ENCODE peak calls at places on chromosomes 6 and 20, in four cellular contexts. X is endothelial cell, K is GM12865, Q is Panc1. L is an unnamed sample.

GRCh38 chr20:37972256-37973058 is 60.8 kb downstream of the TTI1 start:
- DNase-seq in K (no peak), Q (no peak), X (no peak), L (no peak)

GRCh38 chr20:62898970-62899632 is 27.2 kb downstream of the DIDO1 start:
- DNase-seq in X (no peak), K (peak; percentile 45), Q (no peak), L (no peak)

GRCh38 chr6:104312851-104313250 is 546.9 kb downstream of the HACE1 start:
- DNase-seq in Q (no peak), X (no peak), K (no peak), L (no peak)

GRCh38 chr6:28982476-28983266 is 22.4 kb downstream of the ZNF311 start:
- DNase-seq in K (peak; percentile 26), X (peak; percentile 21), Q (no peak), L (no peak)

GRCh38 chr6:132286298-132287019 is 114.8 kb downstream of the MOXD1 start:
- DNase-seq in X (no peak), Q (no peak), K (peak; percentile 19), L (no peak)

GRCh38 chr6:118952683-118953082 is 17.7 kb upstream of the MCM9 start:
- DNase-seq in K (no peak), Q (no peak), X (no peak), L (no peak)

GRCh38 chr6:21918081-21918480 is 324.5 kb downstream of the SOX4 start:
- DNase-seq in K (no peak), X (no peak), Q (no peak), L (no peak)

GRCh38 chr20:13817342-13817741 is 32.5 kb downstream of the NDUFAF5 start:
- DNase-seq in X (no peak), K (no peak), Q (peak; percentile 4), L (no peak)

GRCh38 chr6:1930356-1930755 is 315.0 kb downstream of the GMDS start:
- DNase-seq in Q (no peak), K (no peak), X (no peak), L (no peak)

GRCh38 chr20:37943501-37944455 is 40.9 kb downstream of the VSTM2L start:
- DNase-seq in K (no peak), Q (no peak), X (no peak), L (no peak)

GRCh38 chr6:121592955-121593665 is 157.7 kb downstream of the GJA1 start:
- DNase-seq in Q (no peak), X (no peak), K (no peak), L (no peak)

GRCh38 chr20:14838663-14839650 is 501.5 kb upstream of the FLRT3 start:
- DNase-seq in X (no peak), Q (no peak), K (peak; percentile 77), L (no peak)

GRCh38 chr6:123953920-123954319 is 150.3 kb downstream of the NKAIN2 start:
- DNase-seq in Q (no peak), X (no peak), K (no peak), L (no peak)

GRCh38 chr20:33668791-33669155 is 2.0 kb downstream of the ACTL10 start:
- DNase-seq in K (no peak), X (no peak), Q (no peak), L (no peak)

GRCh38 chr6:105771313-105771970 is 314.7 kb upstream of the PRDM1 start:
- DNase-seq in Q (no peak), X (no peak), K (no peak), L (no peak)

GRCh38 chr6:105526198-105526872 is 123.5 kb upstream of the PREP start:
- DNase-seq in K (no peak), X (no peak), Q (no peak), L (no peak)

GRCh38 chr20:54726687-54727086 is 251.3 kb downstream of the DOK5 start:
- DNase-seq in Q (no peak), K (peak; percentile 2), X (no peak), L (no peak)

GRCh38 chr6:92810913-92811312 is 608.4 kb downstream of the EPHA7 start:
- DNase-seq in X (peak; percentile 60), K (peak; percentile 78), Q (peak; percentile 5), L (no peak)

GRCh38 chr6:111870054-111870750 is 3.0 kb downstream of the FYN start:
- DNase-seq in Q (no peak), K (peak; percentile 26), X (no peak), L (no peak)

GRCh38 chr6:111871725-111872520 is 1.3 kb downstream of the FYN start:
- DNase-seq in Q (no peak), K (peak; percentile 19), X (peak; percentile 46), L (no peak)

GRCh38 chr6:111871207-111871606 is 2.0 kb downstream of the FYN start:
- DNase-seq in Q (no peak), K (peak; percentile 56), X (no peak), L (no peak)

GRCh38 chr6:111872521-111873177 is 603 bp downstream of the FYN start:
- DNase-seq in X (no peak), K (peak; percentile 35), Q (no peak), L (peak; percentile 59)

DNA sequence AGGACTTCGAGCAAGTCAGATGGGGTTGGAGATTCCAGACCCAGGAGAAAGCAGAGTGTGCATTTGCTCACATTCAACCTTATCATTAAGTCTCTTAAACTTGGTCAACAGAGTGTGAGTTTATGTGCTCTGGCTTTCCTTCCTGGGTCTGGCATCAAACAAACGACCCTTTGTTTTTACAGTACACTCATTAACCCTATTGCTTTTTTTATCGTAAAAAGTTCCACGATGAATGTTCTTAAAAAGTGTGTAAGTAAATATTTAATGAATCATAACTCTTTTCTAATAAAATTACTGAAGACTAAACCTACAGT is 2.5 kb downstream of the FYN start:
- DNase-seq in Q (no peak), X (no peak), K (no peak), L (no peak)
- TF ChIP-seq CTCF in Q (no peak), X (no peak), K (no peak), L (no peak)

DNA sequence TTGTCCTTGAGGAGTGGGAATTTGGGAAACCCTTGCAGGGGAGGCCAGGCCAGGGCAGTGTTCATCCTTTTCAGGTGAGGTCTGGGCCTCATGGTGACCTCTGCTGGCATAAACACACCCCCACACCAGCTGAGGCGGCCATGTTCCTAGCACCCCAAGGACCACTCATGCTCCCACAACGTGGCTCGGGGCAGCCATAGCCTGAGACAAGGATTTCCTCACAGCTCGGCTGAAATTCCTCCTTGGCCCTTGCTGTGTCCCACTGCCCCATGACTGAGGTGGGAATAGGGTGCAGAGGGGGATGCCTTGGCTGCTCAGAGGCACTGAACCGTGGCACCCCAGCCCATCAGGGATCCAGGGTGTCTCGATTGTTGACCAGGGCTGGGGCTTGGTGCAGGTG is 27.3 kb upstream of the SPDEF start:
- DNase-seq in X (no peak), Q (no peak), K (peak; percentile 26), L (no peak)
- TF ChIP-seq CTCF in X (peak; percentile 37), Q (no peak), K (peak; percentile 40), L (no peak)

GRCh38 chr6:84242265-84242664 is 14.8 kb upstream of the CEP162 start:
- DNase-seq in Q (no peak), X (no peak), K (no peak), L (no peak)

GRCh38 chr6:84243240-84243639 is 15.8 kb upstream of the CEP162 start:
- DNase-seq in Q (no peak), K (no peak), X (no peak), L (no peak)
- TF ChIP-seq CTCF in Q (no peak), K (no peak), X (no peak), L (peak; percentile 34)

GRCh38 chr6:101401792-101402617 is 8.5 kb downstream of the GRIK2 start:
- DNase-seq in Q (no peak), X (peak; percentile 46), K (no peak), L (no peak)
- TF ChIP-seq CTCF in Q (no peak), X (no peak), K (no peak), L (no peak)

DNA sequence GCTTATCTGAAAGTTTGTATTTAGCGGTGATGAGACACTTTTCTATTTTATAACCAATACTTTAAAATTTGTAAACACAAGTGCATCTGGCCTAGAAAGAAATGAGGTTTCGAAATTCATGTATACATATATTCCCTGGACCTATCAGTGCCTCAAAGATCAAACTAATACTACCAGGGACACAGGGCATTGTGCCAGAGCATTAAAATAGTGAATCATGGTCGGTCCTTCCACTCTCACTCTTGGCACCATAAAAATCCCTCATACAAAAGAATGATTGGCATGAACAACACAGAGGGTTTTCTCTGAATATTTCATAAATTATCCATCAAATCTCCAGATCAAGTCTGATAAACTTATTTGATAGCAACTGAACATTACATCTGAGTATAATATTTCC is 62.0 kb downstream of the MMUT start:
- DNase-seq in X (no peak), K (no peak), Q (no peak), L (no peak)
- TF ChIP-seq CTCF in X (no peak), K (no peak), Q (no peak), L (no peak)

GRCh38 chr6:33211666-33212422 is 3.5 kb downstream of the RING1 start:
- DNase-seq in K (no peak), Q (no peak), X (no peak), L (no peak)
- TF ChIP-seq CTCF in K (no peak), Q (no peak), X (no peak), L (no peak)

GRCh38 chr20:57671662-57672061 is 38.2 kb downstream of the PMEPA1 start:
- DNase-seq in X (no peak), K (no peak), Q (no peak), L (no peak)
- TF ChIP-seq CTCF in X (no peak), K (no peak), Q (no peak), L (no peak)

DNA sequence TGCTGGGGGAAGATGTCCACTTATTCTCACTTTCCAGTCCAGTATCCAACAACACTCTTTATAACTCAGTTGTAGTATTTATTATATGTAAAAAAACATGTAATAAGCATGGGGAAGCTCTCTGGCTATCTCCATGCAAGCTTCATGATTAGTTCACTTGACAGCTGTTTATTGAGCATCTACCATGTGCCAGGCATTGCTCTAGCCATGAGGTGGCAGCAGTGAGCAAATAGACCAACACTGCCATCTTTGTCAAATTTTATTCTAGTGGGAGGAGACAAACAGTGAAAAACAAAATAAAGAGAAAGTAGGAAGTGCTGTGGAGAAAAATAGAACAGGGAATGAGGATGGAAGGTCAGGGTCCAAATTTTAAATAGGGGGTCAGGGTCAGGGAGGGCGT is 131.8 kb downstream of the CFAP61 start:
- DNase-seq in Q (no peak), X (no peak), K (peak; percentile 58), L (no peak)
- TF ChIP-seq CTCF in Q (peak; percentile 62), X (no peak), K (peak; percentile 50), L (no peak)